ENCODE peak calls at places on chromosomes 3 and 15, in six cellular contexts. G is stomach, T is transverse colon, Q is GM12878, Z is SK-N-SH, O is HepG2. S is an unnamed sample.
A peak's percentile ranks its signal among the peaks of the same experiment; 100 is the strongest.

GRCh38 chr3:59690886-59691285 is 641.1 kb upstream of the CFAP20DC start:
- DNase-seq in Q (no peak), G (no peak), O (no peak), T (no peak), Z (no peak), S (no peak)

GRCh38 chr15:83077487-83078230 is 10.6 kb upstream of the BTBD1 start:
- DNase-seq in Z (no peak), O (no peak), Q (no peak), T (no peak), G (no peak), S (no peak)

GRCh38 chr15:48592221-48592731 is 53.2 kb downstream of the FBN1 start:
- DNase-seq in Z (no peak), Q (no peak), G (no peak), O (no peak), T (no peak), S (no peak)

GRCh38 chr3:30631237-30631961 is 25.0 kb downstream of the TGFBR2 start:
- DNase-seq in G (no peak), O (peak; percentile 66), Z (no peak), T (no peak), Q (no peak), S (no peak)

GRCh38 chr3:108017587-108017986 is 73.2 kb downstream of the CD47 start:
- DNase-seq in Q (no peak), G (no peak), O (no peak), Z (no peak), T (no peak), S (no peak)

GRCh38 chr15:29140475-29141172 is 129.0 kb downstream of the NSMCE3 start:
- DNase-seq in Q (no peak), Z (no peak), O (no peak), T (no peak), G (peak; percentile 11), S (no peak)

GRCh38 chr3:71247221-71247947 is 336.1 kb downstream of the FOXP1 start:
- DNase-seq in O (peak; percentile 68), T (no peak), Q (no peak), Z (peak; percentile 50), G (no peak), S (no peak)

GRCh38 chr3:61663728-61664492 is 102.5 kb downstream of the PTPRG start:
- DNase-seq in Q (no peak), G (no peak), T (no peak), O (no peak), Z (peak; percentile 31), S (no peak)

GRCh38 chr3:178246004-178246403 is 290.2 kb upstream of the KCNMB2 start:
- DNase-seq in Q (no peak), G (no peak), Z (no peak), O (no peak), T (no peak), S (no peak)

GRCh38 chr3:116280130-116280740 is 165.1 kb downstream of the LSAMP start:
- DNase-seq in O (no peak), Q (no peak), Z (no peak), G (no peak), T (no peak), S (no peak)

GRCh38 chr3:132629928-132630327 is 29.7 kb downstream of the ACAD11 start:
- DNase-seq in Q (no peak), Z (no peak), G (no peak), T (no peak), O (no peak), S (no peak)

GRCh38 chr15:63296195-63296594 is 18.8 kb downstream of the APH1B start:
- DNase-seq in Q (no peak), T (no peak), O (no peak), Z (no peak), G (no peak), S (no peak)

GRCh38 chr3:139689122-139689521 is 11.3 kb upstream of the NMNAT3 start:
- DNase-seq in G (no peak), T (no peak), Z (no peak), O (no peak), Q (no peak), S (no peak)

GRCh38 chr15:27826411-27826810 is 272.7 kb downstream of the OCA2 start:
- DNase-seq in O (no peak), T (no peak), Q (no peak), G (no peak), Z (no peak), S (no peak)

GRCh38 chr3:43287514-43287913 is 1.2 kb downstream of the SNRK start:
- DNase-seq in G (no peak), T (no peak), Q (no peak), Z (no peak), O (no peak), S (no peak)

DNA sequence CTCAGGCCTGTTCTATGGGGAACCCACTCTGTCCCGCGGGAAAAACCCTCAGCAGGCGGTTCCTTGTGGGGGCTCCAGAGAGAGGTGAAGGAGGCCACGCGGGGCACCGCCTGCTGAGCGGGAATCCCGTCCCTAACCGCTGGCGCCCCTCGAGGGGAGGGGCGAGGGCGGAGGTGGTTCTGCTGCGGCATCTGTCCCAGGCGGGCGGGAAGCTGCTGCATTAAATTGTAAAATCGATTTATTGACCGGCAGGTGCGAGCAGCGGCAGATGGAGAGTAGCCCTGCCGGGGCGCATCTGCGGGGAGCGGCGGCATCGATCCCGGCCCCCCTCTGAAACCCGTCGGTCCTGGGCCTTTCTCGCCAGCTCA is 3.7 kb upstream of the DLL4 start:
- DNase-seq in T (no peak), O (no peak), Q (no peak), Z (peak; percentile 45), G (no peak), S (no peak)
- H3K4me3 ChIP-seq in T (no peak overlapping the region), O (no peak overlapping the region), Q (no peak overlapping the region), Z (no peak overlapping the region), G (peak overlapping the region; percentile 34), S (no peak overlapping the region)

GRCh38 chr3:23659274-23659673 is 146.5 kb upstream of the UBE2E1 start:
- DNase-seq in Q (peak; percentile 60), O (no peak), Z (no peak), G (no peak), T (no peak), S (no peak)

GRCh38 chr3:23657647-23658046 is 148.1 kb upstream of the UBE2E1 start:
- DNase-seq in Q (no peak), T (no peak), G (no peak), Z (no peak), O (no peak), S (no peak)

GRCh38 chr3:23662079-23662617 is 143.6 kb upstream of the UBE2E1 start:
- DNase-seq in T (no peak), G (no peak), O (no peak), Z (no peak), Q (no peak), S (no peak)

GRCh38 chr3:23656821-23657220 is 148.9 kb upstream of the UBE2E1 start:
- DNase-seq in Q (no peak), T (no peak), O (no peak), G (no peak), Z (no peak), S (no peak)

DNA sequence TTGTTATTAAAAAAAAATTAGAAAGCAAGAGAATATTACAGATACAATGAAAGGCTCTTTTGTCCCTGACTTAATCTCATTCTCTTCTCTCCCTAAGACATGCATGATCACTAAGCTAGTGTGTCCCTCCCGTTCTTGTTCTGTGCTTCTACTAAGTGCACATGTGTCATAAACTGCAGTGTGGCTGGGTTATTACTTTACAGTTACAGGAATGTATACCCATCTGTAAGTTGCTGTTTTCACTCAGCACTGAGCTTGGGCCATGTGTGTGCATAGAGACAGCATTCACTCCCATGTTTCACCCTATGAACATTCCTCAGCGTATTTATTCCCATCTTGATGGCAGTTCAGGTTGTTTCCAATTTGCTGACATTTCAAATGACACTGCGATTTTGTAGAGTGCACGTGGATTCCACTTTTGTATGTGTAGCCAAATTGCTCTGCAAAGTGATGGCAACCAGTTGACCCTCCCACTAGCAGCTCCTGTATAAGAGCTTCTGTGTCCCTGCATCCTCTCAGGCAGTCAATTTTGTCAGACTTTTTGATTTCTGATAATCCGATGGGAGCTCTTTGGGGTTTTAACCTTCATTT is 145.8 kb upstream of the UBE2E1 start:
- DNase-seq in O (no peak), T (no peak), Q (no peak), G (no peak), Z (no peak), S (no peak)
- TF ChIP-seq POLR2AphosphoS5 in O (no peak), T (no peak), Q (no peak), G (no peak), Z (no peak), S (no peak)

DNA sequence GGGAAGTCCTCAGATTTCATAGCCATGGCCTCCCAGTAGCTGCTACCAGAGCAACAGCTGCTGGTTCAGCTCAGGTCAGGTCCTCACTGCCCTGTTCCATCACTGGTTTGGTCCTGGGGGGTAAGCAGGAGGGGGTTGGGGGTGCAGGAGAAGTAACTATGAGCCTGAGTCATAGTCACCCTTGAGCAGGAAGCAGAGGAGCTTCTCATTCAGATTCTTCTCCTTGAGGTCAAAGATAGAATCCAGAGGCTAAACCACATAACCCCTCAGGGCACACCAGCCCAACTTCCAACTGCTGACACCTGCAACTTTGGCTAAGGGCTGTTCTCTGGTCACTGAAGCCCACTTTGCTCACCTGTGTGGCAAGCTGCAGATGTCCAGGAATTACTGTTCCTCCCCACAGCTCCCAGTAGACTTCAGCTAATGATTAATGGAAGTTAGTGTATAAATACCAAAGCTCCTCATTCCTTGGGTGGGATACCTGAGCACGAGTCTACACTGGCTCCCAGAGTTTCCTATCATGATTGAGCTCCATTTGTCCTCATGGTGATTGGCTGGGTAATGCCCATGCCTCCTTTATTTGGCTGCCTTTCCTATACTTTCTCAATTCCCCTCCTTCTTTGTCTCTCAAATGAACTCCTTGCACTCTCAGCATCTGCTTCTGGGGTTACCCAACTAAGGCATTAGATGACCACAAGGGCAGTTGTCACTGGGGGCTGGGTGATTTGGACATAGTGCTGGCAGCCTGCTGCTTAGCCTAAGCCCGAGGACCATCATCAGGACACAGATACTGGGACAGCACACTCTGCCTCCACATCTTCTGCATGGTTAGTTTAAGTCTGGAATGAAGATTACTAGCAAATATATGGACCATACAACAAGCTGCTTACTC is 48.9 kb upstream of the LRRFIP2 start:
- DNase-seq in Z (no peak), G (no peak), T (no peak), Q (no peak), O (peak; percentile 29), S (no peak)
- TF ChIP-seq EP300 in Z (no peak), G (no peak), T (no peak), Q (no peak), O (no peak), S (no peak)

GRCh38 chr3:4314688-4315087 is 11.5 kb downstream of the SETMAR start:
- DNase-seq in T (no peak), O (no peak), Z (no peak), Q (no peak), G (no peak), S (no peak)
- H3K4me3 ChIP-seq in T (no peak overlapping the region), O (no peak overlapping the region), Z (no peak overlapping the region), Q (no peak overlapping the region), G (no peak overlapping the region), S (no peak overlapping the region)

DNA sequence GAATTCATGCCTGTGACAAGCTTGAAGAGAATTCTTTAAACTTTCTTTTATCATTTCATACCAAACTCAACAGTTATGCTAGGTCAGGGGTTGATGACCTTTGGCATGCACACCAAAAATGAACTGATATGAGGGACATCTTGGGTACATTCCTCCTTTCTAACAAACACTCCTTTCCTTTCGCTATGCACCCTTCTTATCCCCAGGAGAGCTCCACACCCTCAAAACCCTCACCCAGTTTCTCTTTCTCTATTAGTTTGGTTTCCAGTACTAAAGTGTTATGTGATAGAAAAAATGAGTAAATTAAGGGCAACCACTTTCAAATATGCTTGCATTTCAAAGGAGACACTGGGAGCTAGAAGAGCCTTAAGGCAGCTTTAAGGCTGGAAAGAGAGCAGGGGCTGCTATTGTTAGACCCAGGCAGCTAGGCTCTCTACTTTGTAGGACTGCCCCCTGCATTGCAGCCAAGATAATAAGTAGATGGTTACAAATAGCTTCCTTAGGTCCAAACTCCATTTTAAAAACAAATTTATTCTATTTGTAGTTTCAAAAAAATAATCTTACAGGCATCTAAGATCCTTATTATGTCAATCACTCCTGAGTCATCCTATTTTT is 244.3 kb downstream of the ZIC1 start:
- DNase-seq in Q (no peak), T (no peak), G (no peak), Z (no peak), O (no peak), S (no peak)
- TF ChIP-seq POLR2AphosphoS5 in Q (no peak), T (no peak), G (no peak), Z (no peak), O (no peak), S (no peak)